ENCODE peak calls at places on chromosomes 13 and 19, in six cellular contexts. U is vagina, P is BE2C, H is keratinocyte, O is AG04450, D is neuronal stem cell. T is an unnamed sample.

GRCh38 chr13:79541426-79542049 is 60.6 kb downstream of the NDFIP2 start:
- DNase-seq in U (no peak), P (no peak), H (no peak), O (peak), D (peak), T (no peak)

GRCh38 chr13:65293530-65294198 is 1936.5 kb downstream of the PCDH9 start:
- DNase-seq in U (no peak), P (no peak), H (no peak), O (no peak), D (no peak), T (no peak)

GRCh38 chr13:27954406-27954851 is 14.7 kb downstream of the CDX2 start:
- DNase-seq in U (no peak), P (no peak), H (no peak), O (no peak), D (no peak), T (no peak)

GRCh38 chr19:18777725-18778389 is 13.2 kb downstream of the COMP start:
- DNase-seq in U (no peak), P (no peak), H (no peak), O (no peak), D (no peak), T (no peak)

GRCh38 chr13:48653074-48654054 is at the start of gene CYSLTR2:
- DNase-seq in U (no peak), P (no peak), H (no peak), O (no peak), D (no peak), T (no peak)

GRCh38 chr19:7294571-7295212 is 478 bp upstream of the INSR start:
- DNase-seq in U (no peak), P (peak), H (no peak), O (no peak), D (peak), T (peak)

GRCh38 chr19:6866646-6867255 is 20.6 kb upstream of the ADGRE1 start:
- DNase-seq in U (no peak), P (no peak), H (no peak), O (no peak), D (no peak), T (no peak)

GRCh38 chr13:99960663-99961440 is 10.7 kb downstream of the ZIC5 start:
- DNase-seq in U (no peak), P (no peak), H (no peak), O (no peak), D (no peak), T (no peak)

GRCh38 chr19:14363203-14364097 is 17.8 kb upstream of the ADGRE5 start:
- DNase-seq in U (no peak), P (peak), H (no peak), O (no peak), D (peak), T (peak)

GRCh38 chr13:100497394-100497793 is 91.2 kb downstream of the GGACT start:
- DNase-seq in U (no peak), P (no peak), H (no peak), O (no peak), D (no peak), T (no peak)

GRCh38 chr13:98157188-98157587 is 14.3 kb downstream of the FARP1 start:
- DNase-seq in U (no peak), P (no peak), H (no peak), O (no peak), D (no peak), T (no peak)

GRCh38 chr19:2796659-2797266 is 11.5 kb downstream of the THOP1 start:
- DNase-seq in U (no peak), P (no peak), H (no peak), O (no peak), D (no peak), T (no peak)

GRCh38 chr19:13169769-13170168 is 19.6 kb downstream of the IER2 start:
- DNase-seq in U (no peak), P (no peak), H (no peak), O (no peak), D (no peak), T (no peak)

GRCh38 chr13:102351486-102351885 is 50.4 kb downstream of the FGF14 start:
- DNase-seq in U (no peak), P (no peak), H (no peak), O (no peak), D (no peak), T (no peak)

GRCh38 chr13:19664481-19665230 is 31.2 kb downstream of the MPHOSPH8 start:
- DNase-seq in U (no peak), P (no peak), H (no peak), O (no peak), D (no peak), T (no peak)

GRCh38 chr13:111940892-111941291 is 126.1 kb upstream of the SOX1 start:
- DNase-seq in U (peak), P (no peak), H (no peak), O (no peak), D (no peak), T (no peak)

GRCh38 chr13:69904784-69905183 is 202.8 kb upstream of the ATXN8OS start:
- DNase-seq in U (no peak), P (no peak), H (no peak), O (no peak), D (no peak), T (no peak)

GRCh38 chr19:44816301-44816700 is 7.4 kb downstream of the BCAM start:
- DNase-seq in U (no peak), P (no peak), H (no peak), O (no peak), D (no peak), T (no peak)

GRCh38 chr13:79749556-79749955 is 268.6 kb downstream of the NDFIP2 start:
- DNase-seq in U (no peak), P (no peak), H (no peak), O (no peak), D (no peak), T (no peak)

GRCh38 chr13:80010286-80010831 is 330.6 kb downstream of the SPRY2 start:
- DNase-seq in U (no peak), P (no peak), H (no peak), O (no peak), D (no peak), T (no peak)

GRCh38 chr13:19587635-19588300 is 26.4 kb upstream of the TPTE2 start:
- DNase-seq in U (no peak), P (peak), H (no peak), O (no peak), D (no peak), T (no peak)

GRCh38 chr13:46648166-46648607 is 95.2 kb downstream of the LRCH1 start:
- DNase-seq in U (no peak), P (peak), H (no peak), O (no peak), D (no peak), T (no peak)

GRCh38 chr19:33438987-33439781 is 65.7 kb downstream of the CEBPG start:
- DNase-seq in U (no peak), P (no peak), H (no peak), O (no peak), D (no peak), T (no peak)

GRCh38 chr19:41367848-41368301 is 3.9 kb upstream of the B9D2 start:
- DNase-seq in U (no peak), P (no peak), H (peak), O (peak), D (no peak), T (no peak)

GRCh38 chr19:46610851-46611770 is 10.0 kb downstream of the CALM3 start:
- DNase-seq in U (no peak), P (no peak), H (no peak), O (no peak), D (no peak), T (no peak)

GRCh38 chr19:17159466-17160393 is 55.4 kb upstream of the USE1 start:
- DNase-seq in U (no peak), P (no peak), H (no peak), O (no peak), D (no peak), T (no peak)

GRCh38 chr13:113802090-113802531 is 43.1 kb downstream of the TMEM255B start:
- DNase-seq in U (no peak), P (peak), H (no peak), O (peak), D (peak), T (peak)

GRCh38 chr19:2391118-2391725 is 31.2 kb downstream of the TMPRSS9 start:
- DNase-seq in U (no peak), P (no peak), H (peak), O (peak), D (peak), T (no peak)

GRCh38 chr13:27962128-27962841 is 6.8 kb downstream of the CDX2 start:
- DNase-seq in U (no peak), P (no peak), H (no peak), O (no peak), D (no peak), T (no peak)

GRCh38 chr19:15047680-15048079 is 1.6 kb upstream of the CASP14 start:
- DNase-seq in U (no peak), P (no peak), H (no peak), O (no peak), D (no peak), T (no peak)

GRCh38 chr13:39385621-39386231 is 217.3 kb downstream of the LHFPL6 start:
- DNase-seq in U (no peak), P (no peak), H (no peak), O (no peak), D (peak), T (no peak)

GRCh38 chr13:26719356-26719945 is 41.1 kb downstream of the GPR12 start:
- DNase-seq in U (no peak), P (no peak), H (no peak), O (no peak), D (no peak), T (no peak)

GRCh38 chr19:16143399-16144215 is at the start of gene HSH2D:
- DNase-seq in U (no peak), P (no peak), H (no peak), O (no peak), D (no peak), T (no peak)

GRCh38 chr19:15265849-15266248 is 33.6 kb upstream of the EPHX3 start:
- DNase-seq in U (no peak), P (peak), H (no peak), O (peak), D (no peak), T (peak)

GRCh38 chr13:108346376-108346775 is 76.9 kb downstream of the TNFSF13B start:
- DNase-seq in U (no peak), P (no peak), H (no peak), O (no peak), D (no peak), T (no peak)

GRCh38 chr19:10517760-10518443 is 655 bp upstream of the S1PR5 start:
- DNase-seq in U (no peak), P (peak), H (no peak), O (no peak), D (no peak), T (no peak)
- H3K4me3 ChIP-seq in U (peak), P (peak), H (peak), O (peak), D (peak), T (no peak)

DNA sequence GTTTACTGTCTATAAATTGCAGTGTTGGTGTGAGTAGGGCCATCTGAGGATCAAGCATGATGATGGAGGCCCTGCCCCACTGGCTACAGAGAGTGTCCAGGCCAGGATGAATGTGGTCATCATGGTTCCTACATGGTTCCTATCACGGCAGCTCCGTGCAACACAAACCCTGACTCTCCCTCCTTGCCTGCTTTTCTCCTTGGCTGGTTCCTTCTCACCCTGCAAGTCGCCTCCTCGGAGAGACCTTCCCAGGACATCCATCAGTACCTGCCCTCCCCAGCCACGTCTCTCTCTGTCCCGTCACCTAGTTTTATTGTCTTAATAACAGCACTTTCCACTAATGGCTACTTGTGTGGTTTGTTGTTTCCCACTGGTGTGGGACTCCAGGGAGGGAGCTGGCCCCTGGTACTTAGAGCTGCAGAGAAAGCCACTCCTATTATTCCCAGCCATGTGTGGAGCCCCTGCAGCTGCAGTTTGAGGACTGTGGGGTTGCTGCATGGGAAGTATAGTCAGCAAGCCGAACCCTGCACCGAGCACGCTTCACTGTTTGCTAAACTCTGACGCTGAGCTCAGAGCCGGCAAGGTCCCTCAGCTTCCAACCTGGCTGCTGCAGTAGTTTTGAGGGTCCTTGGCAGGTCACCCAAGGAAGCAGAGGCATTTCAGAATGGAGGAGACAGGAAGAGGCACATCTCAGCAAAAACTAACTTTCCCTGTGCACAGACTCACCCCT is 146.4 kb upstream of the VSTM2B start:
- DNase-seq in U (peak), P (no peak), H (no peak), O (no peak), D (no peak), T (no peak)
- H3K4me3 ChIP-seq in U (no peak), P (no peak), H (no peak), O (no peak), D (no peak), T (no peak)

DNA sequence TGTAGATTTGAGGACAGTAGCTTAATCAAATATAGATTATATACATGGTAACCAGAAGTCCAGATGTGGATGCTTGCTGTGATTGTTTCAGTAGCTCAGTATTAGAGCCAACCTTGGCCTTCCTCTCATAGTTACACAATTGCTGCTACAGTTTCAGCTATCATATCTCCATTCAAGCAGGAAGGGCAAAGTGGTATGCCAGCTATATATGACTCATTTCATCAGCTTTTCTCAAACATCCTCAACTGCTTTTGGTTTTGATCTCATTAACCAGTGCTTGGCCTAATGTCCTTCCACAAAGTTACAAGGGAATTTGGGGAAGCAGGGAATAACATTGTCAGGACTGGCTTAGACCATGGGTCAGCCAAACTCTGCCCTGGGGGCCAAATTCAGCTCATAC is 73.0 kb upstream of the MAB21L1 start:
- DNase-seq in U (no peak), P (peak), H (no peak), O (no peak), D (no peak), T (no peak)
- H3K4me3 ChIP-seq in U (no peak), P (no peak), H (no peak), O (no peak), D (no peak), T (no peak)

GRCh38 chr13:106484084-106484754 is 51.2 kb downstream of the EFNB2 start:
- DNase-seq in U (no peak), P (no peak), H (no peak), O (no peak), D (no peak), T (no peak)
- H3K4me3 ChIP-seq in U (peak), P (no peak), H (no peak), O (no peak), D (no peak), T (peak)